ENCODE peak calls at places on chromosome 11, in four cellular contexts. One of them, this sample, is unnamed.

GRCh38 chr11:3615998-3616397 is 25.8 kb downstream of the ART5 start:
- DNase-seq in GF-D8: no peak
- DNase-seq in SK-MEL-5: no peak
- DNase-seq in tibial artery: peak
- DNase-seq in this sample: no peak

GRCh38 chr11:17636721-17637120 is 82.7 kb upstream of the MYOD1 start:
- DNase-seq in GF-D8: no peak
- DNase-seq in SK-MEL-5: no peak
- DNase-seq in tibial artery: no peak
- DNase-seq in this sample: no peak

GRCh38 chr11:124769804-124770774 is 8.0 kb upstream of the ESAM start:
- DNase-seq in tibial artery: no peak
- DNase-seq in GF-D8: no peak
- DNase-seq in SK-MEL-5: no peak
- DNase-seq in this sample: no peak

GRCh38 chr11:41306435-41306834 is 153.0 kb downstream of the LRRC4C start:
- DNase-seq in tibial artery: no peak
- DNase-seq in SK-MEL-5: no peak
- DNase-seq in GF-D8: no peak
- DNase-seq in this sample: no peak

GRCh38 chr11:67418476-67419281 is 3.2 kb downstream of the CARNS1 start:
- DNase-seq in tibial artery: no peak
- DNase-seq in GF-D8: peak
- DNase-seq in SK-MEL-5: no peak
- DNase-seq in this sample: no peak

GRCh38 chr11:64844330-64845124 is at the start of gene CDC42BPG:
- DNase-seq in GF-D8: peak
- DNase-seq in SK-MEL-5: peak
- DNase-seq in tibial artery: no peak
- DNase-seq in this sample: peak

GRCh38 chr11:2885017-2885675 is 429 bp downstream of the CDKN1C start:
- DNase-seq in tibial artery: peak
- DNase-seq in SK-MEL-5: peak
- DNase-seq in GF-D8: no peak
- DNase-seq in this sample: no peak

GRCh38 chr11:46275964-46276641 is 1.4 kb upstream of the CREB3L1 start:
- DNase-seq in SK-MEL-5: peak
- DNase-seq in GF-D8: no peak
- DNase-seq in tibial artery: no peak
- DNase-seq in this sample: no peak

GRCh38 chr11:46112961-46113617 is 8.2 kb downstream of the PHF21A start:
- DNase-seq in tibial artery: no peak
- DNase-seq in SK-MEL-5: peak
- DNase-seq in GF-D8: peak
- DNase-seq in this sample: peak

GRCh38 chr11:134636071-134636470 is 224.0 kb upstream of the B3GAT1 start:
- DNase-seq in SK-MEL-5: no peak
- DNase-seq in GF-D8: no peak
- DNase-seq in tibial artery: peak
- DNase-seq in this sample: no peak

GRCh38 chr11:122633219-122633829 is 22.2 kb upstream of the UBASH3B start:
- DNase-seq in SK-MEL-5: peak
- DNase-seq in tibial artery: no peak
- DNase-seq in GF-D8: peak
- DNase-seq in this sample: peak

GRCh38 chr11:79078999-79079398 is 361.8 kb downstream of the TENM4 start:
- DNase-seq in SK-MEL-5: no peak
- DNase-seq in tibial artery: no peak
- DNase-seq in GF-D8: no peak
- DNase-seq in this sample: no peak

GRCh38 chr11:460331-461199 is 10.5 kb downstream of the PTDSS2 start:
- DNase-seq in SK-MEL-5: no peak
- DNase-seq in tibial artery: no peak
- DNase-seq in GF-D8: no peak
- DNase-seq in this sample: peak

GRCh38 chr11:36034572-36035331 is 90.9 kb downstream of the LDLRAD3 start:
- DNase-seq in GF-D8: no peak
- DNase-seq in SK-MEL-5: no peak
- DNase-seq in tibial artery: no peak
- DNase-seq in this sample: peak

GRCh38 chr11:119130662-119131061 is 9.3 kb downstream of the HINFP start:
- DNase-seq in SK-MEL-5: no peak
- DNase-seq in GF-D8: no peak
- DNase-seq in tibial artery: no peak
- DNase-seq in this sample: no peak

GRCh38 chr11:8959546-8960166 is 4.6 kb downstream of the TMEM9B start:
- DNase-seq in tibial artery: no peak
- DNase-seq in GF-D8: peak
- DNase-seq in SK-MEL-5: peak
- DNase-seq in this sample: peak

GRCh38 chr11:120001161-120002135 is 136.5 kb downstream of the TRIM29 start:
- DNase-seq in GF-D8: no peak
- DNase-seq in tibial artery: no peak
- DNase-seq in SK-MEL-5: no peak
- DNase-seq in this sample: no peak

GRCh38 chr11:64778473-64779298 is at the start of gene SF1:
- DNase-seq in GF-D8: peak
- DNase-seq in SK-MEL-5: peak
- DNase-seq in tibial artery: peak
- DNase-seq in this sample: peak

GRCh38 chr11:1563697-1564534 is 8.2 kb downstream of the DUSP8 start:
- DNase-seq in GF-D8: no peak
- DNase-seq in tibial artery: no peak
- DNase-seq in SK-MEL-5: no peak
- DNase-seq in this sample: no peak

GRCh38 chr11:115087791-115088190 is 409.5 kb downstream of the NXPE2 start:
- DNase-seq in SK-MEL-5: no peak
- DNase-seq in tibial artery: no peak
- DNase-seq in GF-D8: no peak
- DNase-seq in this sample: no peak

GRCh38 chr11:71979582-71979981 is 19.1 kb upstream of the IL18BP start:
- DNase-seq in SK-MEL-5: no peak
- DNase-seq in tibial artery: no peak
- DNase-seq in GF-D8: no peak
- DNase-seq in this sample: no peak

GRCh38 chr11:78715639-78716311 is 141.1 kb upstream of the NARS2 start:
- DNase-seq in tibial artery: peak
- DNase-seq in SK-MEL-5: peak
- DNase-seq in GF-D8: no peak
- DNase-seq in this sample: peak

GRCh38 chr11:8356216-8356615 is 92.5 kb upstream of the LMO1 start:
- DNase-seq in SK-MEL-5: no peak
- DNase-seq in tibial artery: no peak
- DNase-seq in GF-D8: no peak
- DNase-seq in this sample: no peak

GRCh38 chr11:95453616-95454118 is 222.7 kb upstream of the SESN3 start:
- DNase-seq in GF-D8: no peak
- DNase-seq in SK-MEL-5: no peak
- DNase-seq in tibial artery: peak
- DNase-seq in this sample: no peak

GRCh38 chr11:1044160-1044559 is 7.6 kb upstream of the MUC6 start:
- DNase-seq in SK-MEL-5: no peak
- DNase-seq in tibial artery: no peak
- DNase-seq in GF-D8: no peak
- DNase-seq in this sample: no peak

GRCh38 chr11:132022718-132023117 is 652.3 kb downstream of the NTM start:
- DNase-seq in SK-MEL-5: no peak
- DNase-seq in tibial artery: no peak
- DNase-seq in GF-D8: no peak
- DNase-seq in this sample: no peak

GRCh38 chr11:112277937-112278336 is 17.3 kb upstream of the PLET1 start:
- DNase-seq in tibial artery: no peak
- DNase-seq in GF-D8: no peak
- DNase-seq in SK-MEL-5: peak
- DNase-seq in this sample: no peak

GRCh38 chr11:36196476-36197099 is 92.6 kb downstream of the COMMD9 start:
- DNase-seq in tibial artery: no peak
- DNase-seq in SK-MEL-5: no peak
- DNase-seq in GF-D8: no peak
- DNase-seq in this sample: no peak

GRCh38 chr11:35247428-35247827 is 108.5 kb downstream of the CD44 start:
- DNase-seq in GF-D8: no peak
- DNase-seq in SK-MEL-5: no peak
- DNase-seq in tibial artery: no peak
- DNase-seq in this sample: no peak

GRCh38 chr11:14454861-14455632 is 44.6 kb downstream of the COPB1 start:
- DNase-seq in GF-D8: no peak
- DNase-seq in SK-MEL-5: peak
- DNase-seq in tibial artery: no peak
- DNase-seq in this sample: peak

GRCh38 chr11:10666556-10666955 is 27.0 kb downstream of the IRAG1 start:
- DNase-seq in GF-D8: no peak
- DNase-seq in SK-MEL-5: no peak
- DNase-seq in tibial artery: no peak
- DNase-seq in this sample: peak

GRCh38 chr11:110873953-110874352 is 161.7 kb upstream of the ARHGAP20 start:
- DNase-seq in tibial artery: no peak
- DNase-seq in SK-MEL-5: no peak
- DNase-seq in GF-D8: no peak
- DNase-seq in this sample: no peak

GRCh38 chr11:108647701-108648527 is 17.0 kb upstream of the DDX10 start:
- DNase-seq in GF-D8: peak
- DNase-seq in tibial artery: peak
- DNase-seq in SK-MEL-5: peak
- DNase-seq in this sample: peak

GRCh38 chr11:18802381-18803257 is 11.0 kb upstream of the PTPN5 start:
- DNase-seq in GF-D8: peak
- DNase-seq in tibial artery: no peak
- DNase-seq in SK-MEL-5: peak
- DNase-seq in this sample: peak

GRCh38 chr11:132595246-132595645 is 937.1 kb downstream of the OPCML start:
- DNase-seq in GF-D8: no peak
- DNase-seq in SK-MEL-5: no peak
- DNase-seq in tibial artery: no peak
- DNase-seq in this sample: no peak

GRCh38 chr11:62444271-62444833 is 25.5 kb downstream of the SCGB1A1 start:
- DNase-seq in tibial artery: peak
- DNase-seq in SK-MEL-5: no peak
- DNase-seq in GF-D8: no peak
- DNase-seq in this sample: no peak

GRCh38 chr11:39374963-39375698 is 2084.3 kb downstream of the LRRC4C start:
- DNase-seq in GF-D8: no peak
- DNase-seq in SK-MEL-5: peak
- DNase-seq in tibial artery: no peak
- DNase-seq in this sample: peak

GRCh38 chr11:106697058-106697457 is 321.2 kb downstream of the GUCY1A2 start:
- DNase-seq in tibial artery: no peak
- DNase-seq in SK-MEL-5: no peak
- DNase-seq in GF-D8: no peak
- DNase-seq in this sample: no peak

GRCh38 chr11:19241260-19242183 is 777 bp upstream of the E2F8 start:
- DNase-seq in tibial artery: no peak
- DNase-seq in GF-D8: no peak
- DNase-seq in SK-MEL-5: no peak
- DNase-seq in this sample: peak